ENCODE peak calls at places on chromosomes 6 and 20, in ten cellular contexts. One of them, this sample, is unnamed.

GRCh38 chr6:168441434-168442391 is 729 bp downstream of the SMOC2 start:
- DNase-seq in stimulated activated CD4-positive, alpha-beta T cell treated with anti-CD3 and anti-CD28 coated beads, TNF-alpha, amount 100 ng/mL, for 4 hours: no peak
- DNase-seq in iris pigment epithelial cell: no peak
- DNase-seq in tibial artery: no peak
- DNase-seq in left cardiac atrium: no peak
- DNase-seq in activated CD4-positive, alpha-beta T cell treated with anti-CD3 and anti-CD28 coated beads, Interleukin-2, amount 10 ng/mL, durations not matched to agents 7 days and 5 days: no peak
- DNase-seq in psoas muscle: no peak
- DNase-seq in OCI-LY7: no peak
- DNase-seq in WTC11: peak
- DNase-seq in GM23338: peak
- DNase-seq in this sample: no peak

GRCh38 chr20:62739067-62739466 is 30.4 kb downstream of the NTSR1 start:
- DNase-seq in GM23338: no peak
- DNase-seq in activated CD4-positive, alpha-beta T cell treated with anti-CD3 and anti-CD28 coated beads, Interleukin-2, amount 10 ng/mL, durations not matched to agents 7 days and 5 days: no peak
- DNase-seq in OCI-LY7: no peak
- DNase-seq in tibial artery: no peak
- DNase-seq in iris pigment epithelial cell: no peak
- DNase-seq in psoas muscle: no peak
- DNase-seq in left cardiac atrium: peak
- DNase-seq in stimulated activated CD4-positive, alpha-beta T cell treated with anti-CD3 and anti-CD28 coated beads, TNF-alpha, amount 100 ng/mL, for 4 hours: no peak
- DNase-seq in WTC11: peak
- DNase-seq in this sample: no peak

GRCh38 chr20:15708984-15709598 is 864.2 kb downstream of the KIF16B start:
- DNase-seq in left cardiac atrium: peak
- DNase-seq in OCI-LY7: peak
- DNase-seq in stimulated activated CD4-positive, alpha-beta T cell treated with anti-CD3 and anti-CD28 coated beads, TNF-alpha, amount 100 ng/mL, for 4 hours: no peak
- DNase-seq in WTC11: peak
- DNase-seq in tibial artery: peak
- DNase-seq in GM23338: peak
- DNase-seq in activated CD4-positive, alpha-beta T cell treated with anti-CD3 and anti-CD28 coated beads, Interleukin-2, amount 10 ng/mL, durations not matched to agents 7 days and 5 days: peak
- DNase-seq in iris pigment epithelial cell: no peak
- DNase-seq in psoas muscle: peak
- DNase-seq in this sample: no peak

GRCh38 chr6:133957780-133958242 is 4.8 kb downstream of the TBPL1 start:
- DNase-seq in WTC11: no peak
- DNase-seq in left cardiac atrium: no peak
- DNase-seq in OCI-LY7: no peak
- DNase-seq in iris pigment epithelial cell: no peak
- DNase-seq in psoas muscle: no peak
- DNase-seq in tibial artery: no peak
- DNase-seq in activated CD4-positive, alpha-beta T cell treated with anti-CD3 and anti-CD28 coated beads, Interleukin-2, amount 10 ng/mL, durations not matched to agents 7 days and 5 days: no peak
- DNase-seq in GM23338: no peak
- DNase-seq in stimulated activated CD4-positive, alpha-beta T cell treated with anti-CD3 and anti-CD28 coated beads, TNF-alpha, amount 100 ng/mL, for 4 hours: no peak
- DNase-seq in this sample: no peak

GRCh38 chr6:157763129-157763893 is 59.7 kb upstream of the SNX9 start:
- DNase-seq in tibial artery: no peak
- DNase-seq in left cardiac atrium: peak
- DNase-seq in WTC11: peak
- DNase-seq in GM23338: peak
- DNase-seq in activated CD4-positive, alpha-beta T cell treated with anti-CD3 and anti-CD28 coated beads, Interleukin-2, amount 10 ng/mL, durations not matched to agents 7 days and 5 days: no peak
- DNase-seq in psoas muscle: peak
- DNase-seq in stimulated activated CD4-positive, alpha-beta T cell treated with anti-CD3 and anti-CD28 coated beads, TNF-alpha, amount 100 ng/mL, for 4 hours: no peak
- DNase-seq in iris pigment epithelial cell: peak
- DNase-seq in OCI-LY7: no peak
- DNase-seq in this sample: no peak

GRCh38 chr20:23595941-23596340 is 9.8 kb downstream of the CST9 start:
- DNase-seq in stimulated activated CD4-positive, alpha-beta T cell treated with anti-CD3 and anti-CD28 coated beads, TNF-alpha, amount 100 ng/mL, for 4 hours: no peak
- DNase-seq in GM23338: no peak
- DNase-seq in WTC11: no peak
- DNase-seq in left cardiac atrium: no peak
- DNase-seq in OCI-LY7: no peak
- DNase-seq in tibial artery: no peak
- DNase-seq in iris pigment epithelial cell: no peak
- DNase-seq in activated CD4-positive, alpha-beta T cell treated with anti-CD3 and anti-CD28 coated beads, Interleukin-2, amount 10 ng/mL, durations not matched to agents 7 days and 5 days: no peak
- DNase-seq in psoas muscle: no peak
- DNase-seq in this sample: no peak

GRCh38 chr6:143634486-143634885 is 43.3 kb upstream of the PHACTR2 start:
- DNase-seq in WTC11: no peak
- DNase-seq in tibial artery: no peak
- DNase-seq in GM23338: no peak
- DNase-seq in stimulated activated CD4-positive, alpha-beta T cell treated with anti-CD3 and anti-CD28 coated beads, TNF-alpha, amount 100 ng/mL, for 4 hours: no peak
- DNase-seq in left cardiac atrium: no peak
- DNase-seq in psoas muscle: no peak
- DNase-seq in iris pigment epithelial cell: peak
- DNase-seq in OCI-LY7: no peak
- DNase-seq in activated CD4-positive, alpha-beta T cell treated with anti-CD3 and anti-CD28 coated beads, Interleukin-2, amount 10 ng/mL, durations not matched to agents 7 days and 5 days: no peak
- DNase-seq in this sample: no peak

GRCh38 chr20:49545572-49545971 is 22.4 kb downstream of the PTGIS start:
- DNase-seq in iris pigment epithelial cell: no peak
- DNase-seq in WTC11: no peak
- DNase-seq in activated CD4-positive, alpha-beta T cell treated with anti-CD3 and anti-CD28 coated beads, Interleukin-2, amount 10 ng/mL, durations not matched to agents 7 days and 5 days: no peak
- DNase-seq in OCI-LY7: peak
- DNase-seq in GM23338: peak
- DNase-seq in psoas muscle: no peak
- DNase-seq in stimulated activated CD4-positive, alpha-beta T cell treated with anti-CD3 and anti-CD28 coated beads, TNF-alpha, amount 100 ng/mL, for 4 hours: no peak
- DNase-seq in left cardiac atrium: no peak
- DNase-seq in tibial artery: no peak
- DNase-seq in this sample: no peak

GRCh38 chr6:165804331-165805066 is 141.5 kb upstream of the PDE10A start:
- DNase-seq in WTC11: peak
- DNase-seq in left cardiac atrium: no peak
- DNase-seq in GM23338: peak
- DNase-seq in iris pigment epithelial cell: no peak
- DNase-seq in stimulated activated CD4-positive, alpha-beta T cell treated with anti-CD3 and anti-CD28 coated beads, TNF-alpha, amount 100 ng/mL, for 4 hours: no peak
- DNase-seq in activated CD4-positive, alpha-beta T cell treated with anti-CD3 and anti-CD28 coated beads, Interleukin-2, amount 10 ng/mL, durations not matched to agents 7 days and 5 days: no peak
- DNase-seq in tibial artery: no peak
- DNase-seq in OCI-LY7: no peak
- DNase-seq in psoas muscle: no peak
- DNase-seq in this sample: no peak

GRCh38 chr6:116580198-116580597 is 8.9 kb downstream of the RWDD1 start:
- DNase-seq in left cardiac atrium: no peak
- DNase-seq in tibial artery: no peak
- DNase-seq in psoas muscle: no peak
- DNase-seq in WTC11: no peak
- DNase-seq in stimulated activated CD4-positive, alpha-beta T cell treated with anti-CD3 and anti-CD28 coated beads, TNF-alpha, amount 100 ng/mL, for 4 hours: no peak
- DNase-seq in OCI-LY7: no peak
- DNase-seq in iris pigment epithelial cell: peak
- DNase-seq in GM23338: no peak
- DNase-seq in activated CD4-positive, alpha-beta T cell treated with anti-CD3 and anti-CD28 coated beads, Interleukin-2, amount 10 ng/mL, durations not matched to agents 7 days and 5 days: no peak
- DNase-seq in this sample: no peak

GRCh38 chr20:9119776-9120175 is 50.9 kb downstream of the PLCB4 start:
- DNase-seq in left cardiac atrium: peak
- DNase-seq in activated CD4-positive, alpha-beta T cell treated with anti-CD3 and anti-CD28 coated beads, Interleukin-2, amount 10 ng/mL, durations not matched to agents 7 days and 5 days: no peak
- DNase-seq in tibial artery: peak
- DNase-seq in stimulated activated CD4-positive, alpha-beta T cell treated with anti-CD3 and anti-CD28 coated beads, TNF-alpha, amount 100 ng/mL, for 4 hours: no peak
- DNase-seq in iris pigment epithelial cell: no peak
- DNase-seq in WTC11: no peak
- DNase-seq in GM23338: no peak
- DNase-seq in psoas muscle: peak
- DNase-seq in OCI-LY7: no peak
- DNase-seq in this sample: no peak

GRCh38 chr20:47992021-47992467 is 206.8 kb upstream of the SULF2 start:
- DNase-seq in WTC11: no peak
- DNase-seq in psoas muscle: no peak
- DNase-seq in activated CD4-positive, alpha-beta T cell treated with anti-CD3 and anti-CD28 coated beads, Interleukin-2, amount 10 ng/mL, durations not matched to agents 7 days and 5 days: no peak
- DNase-seq in left cardiac atrium: no peak
- DNase-seq in stimulated activated CD4-positive, alpha-beta T cell treated with anti-CD3 and anti-CD28 coated beads, TNF-alpha, amount 100 ng/mL, for 4 hours: no peak
- DNase-seq in GM23338: no peak
- DNase-seq in OCI-LY7: no peak
- DNase-seq in iris pigment epithelial cell: no peak
- DNase-seq in tibial artery: no peak
- DNase-seq in this sample: no peak

GRCh38 chr6:1837868-1838267 is 228.2 kb downstream of the FOXC1 start:
- DNase-seq in activated CD4-positive, alpha-beta T cell treated with anti-CD3 and anti-CD28 coated beads, Interleukin-2, amount 10 ng/mL, durations not matched to agents 7 days and 5 days: no peak
- DNase-seq in OCI-LY7: no peak
- DNase-seq in tibial artery: no peak
- DNase-seq in left cardiac atrium: no peak
- DNase-seq in iris pigment epithelial cell: no peak
- DNase-seq in GM23338: peak
- DNase-seq in psoas muscle: no peak
- DNase-seq in stimulated activated CD4-positive, alpha-beta T cell treated with anti-CD3 and anti-CD28 coated beads, TNF-alpha, amount 100 ng/mL, for 4 hours: no peak
- DNase-seq in WTC11: no peak
- DNase-seq in this sample: no peak

GRCh38 chr6:129679758-129680157 is 30.2 kb downstream of the ARHGAP18 start:
- DNase-seq in GM23338: no peak
- DNase-seq in activated CD4-positive, alpha-beta T cell treated with anti-CD3 and anti-CD28 coated beads, Interleukin-2, amount 10 ng/mL, durations not matched to agents 7 days and 5 days: no peak
- DNase-seq in OCI-LY7: no peak
- DNase-seq in left cardiac atrium: no peak
- DNase-seq in tibial artery: no peak
- DNase-seq in iris pigment epithelial cell: no peak
- DNase-seq in psoas muscle: no peak
- DNase-seq in WTC11: no peak
- DNase-seq in stimulated activated CD4-positive, alpha-beta T cell treated with anti-CD3 and anti-CD28 coated beads, TNF-alpha, amount 100 ng/mL, for 4 hours: no peak
- DNase-seq in this sample: no peak

This sample was measured in stimulated activated CD8-positive, alpha-beta memory T cell treated with anti-CD3 and anti-CD28 coated beads, Interleukin-15, amount 100 ng/mL, for 4 hours.